ENCODE peak calls at places on chromosomes 16 and 17, in eight cellular contexts. One of them, this sample, is unnamed.

GRCh38 chr17:57006040-57006439 is 28.1 kb downstream of the SCPEP1 start:
- DNase-seq in myocyte: no peak
- DNase-seq in caudate nucleus: no peak
- DNase-seq in activated T-cell treated with anti-CD3 and anti-CD28 coated beads, Interleukin-2, amount 50 U/mL, for 4 hours: no peak
- DNase-seq in GF-D8: no peak
- DNase-seq in neural progenitor cell: no peak
- DNase-seq in kidney epithelial cell: no peak
- DNase-seq in GM12878: no peak
- DNase-seq in this sample: peak

GRCh38 chr17:66625321-66625767 is 209.6 kb upstream of the CACNG5 start:
- DNase-seq in myocyte: peak
- DNase-seq in caudate nucleus: no peak
- DNase-seq in activated T-cell treated with anti-CD3 and anti-CD28 coated beads, Interleukin-2, amount 50 U/mL, for 4 hours: no peak
- DNase-seq in GF-D8: peak
- DNase-seq in neural progenitor cell: peak
- DNase-seq in kidney epithelial cell: no peak
- DNase-seq in GM12878: no peak
- DNase-seq in this sample: peak

GRCh38 chr16:84423416-84423837 is 55.1 kb downstream of the ATP2C2 start:
- DNase-seq in myocyte: peak
- DNase-seq in caudate nucleus: no peak
- DNase-seq in activated T-cell treated with anti-CD3 and anti-CD28 coated beads, Interleukin-2, amount 50 U/mL, for 4 hours: no peak
- DNase-seq in GF-D8: peak
- DNase-seq in neural progenitor cell: no peak
- DNase-seq in kidney epithelial cell: no peak
- DNase-seq in GM12878: peak
- DNase-seq in this sample: peak

GRCh38 chr17:81030726-81031570 is 4.0 kb upstream of the BAIAP2 start:
- DNase-seq in myocyte: peak
- DNase-seq in caudate nucleus: no peak
- DNase-seq in activated T-cell treated with anti-CD3 and anti-CD28 coated beads, Interleukin-2, amount 50 U/mL, for 4 hours: no peak
- DNase-seq in GF-D8: no peak
- DNase-seq in neural progenitor cell: no peak
- DNase-seq in kidney epithelial cell: no peak
- DNase-seq in GM12878: no peak
- DNase-seq in this sample: no peak

GRCh38 chr17:67246398-67246647 is 1.3 kb upstream of the HELZ start:
- DNase-seq in myocyte: no peak
- DNase-seq in caudate nucleus: no peak
- DNase-seq in activated T-cell treated with anti-CD3 and anti-CD28 coated beads, Interleukin-2, amount 50 U/mL, for 4 hours: no peak
- DNase-seq in GF-D8: no peak
- DNase-seq in neural progenitor cell: no peak
- DNase-seq in kidney epithelial cell: no peak
- DNase-seq in GM12878: no peak
- DNase-seq in this sample: no peak

GRCh38 chr17:55577687-55578086 is 66.4 kb upstream of the SMIM36 start:
- DNase-seq in myocyte: peak
- DNase-seq in caudate nucleus: no peak
- DNase-seq in activated T-cell treated with anti-CD3 and anti-CD28 coated beads, Interleukin-2, amount 50 U/mL, for 4 hours: no peak
- DNase-seq in GF-D8: no peak
- DNase-seq in neural progenitor cell: no peak
- DNase-seq in kidney epithelial cell: peak
- DNase-seq in GM12878: no peak
- DNase-seq in this sample: no peak

GRCh38 chr16:72876221-72876620 is 171.7 kb downstream of the ZFHX3 start:
- DNase-seq in myocyte: peak
- DNase-seq in caudate nucleus: no peak
- DNase-seq in activated T-cell treated with anti-CD3 and anti-CD28 coated beads, Interleukin-2, amount 50 U/mL, for 4 hours: no peak
- DNase-seq in GF-D8: peak
- DNase-seq in neural progenitor cell: no peak
- DNase-seq in kidney epithelial cell: peak
- DNase-seq in GM12878: peak
- DNase-seq in this sample: no peak

GRCh38 chr16:85321856-85322271 is 209.6 kb upstream of the CIBAR2 start:
- DNase-seq in myocyte: peak
- DNase-seq in caudate nucleus: peak
- DNase-seq in activated T-cell treated with anti-CD3 and anti-CD28 coated beads, Interleukin-2, amount 50 U/mL, for 4 hours: no peak
- DNase-seq in GF-D8: no peak
- DNase-seq in neural progenitor cell: no peak
- DNase-seq in kidney epithelial cell: no peak
- DNase-seq in GM12878: no peak
- DNase-seq in this sample: no peak

GRCh38 chr16:68414581-68414980 is 33.7 kb downstream of the SMPD3 start:
- DNase-seq in myocyte: no peak
- DNase-seq in caudate nucleus: no peak
- DNase-seq in activated T-cell treated with anti-CD3 and anti-CD28 coated beads, Interleukin-2, amount 50 U/mL, for 4 hours: no peak
- DNase-seq in GF-D8: no peak
- DNase-seq in neural progenitor cell: no peak
- DNase-seq in kidney epithelial cell: no peak
- DNase-seq in GM12878: no peak
- DNase-seq in this sample: no peak

GRCh38 chr16:87392823-87393679 is 915 bp downstream of the MAP1LC3B start:
- DNase-seq in myocyte: peak
- DNase-seq in caudate nucleus: peak
- DNase-seq in activated T-cell treated with anti-CD3 and anti-CD28 coated beads, Interleukin-2, amount 50 U/mL, for 4 hours: peak
- DNase-seq in GF-D8: no peak
- DNase-seq in neural progenitor cell: peak
- DNase-seq in kidney epithelial cell: no peak
- DNase-seq in GM12878: no peak
- DNase-seq in this sample: peak

GRCh38 chr17:3808701-3809100 is 7.7 kb upstream of the ITGAE start:
- DNase-seq in myocyte: no peak
- DNase-seq in caudate nucleus: no peak
- DNase-seq in activated T-cell treated with anti-CD3 and anti-CD28 coated beads, Interleukin-2, amount 50 U/mL, for 4 hours: no peak
- DNase-seq in GF-D8: no peak
- DNase-seq in neural progenitor cell: no peak
- DNase-seq in kidney epithelial cell: no peak
- DNase-seq in GM12878: no peak
- DNase-seq in this sample: no peak